ENCODE peak calls at places on chromosomes 5 and 9, in nine cellular contexts. One of them, this sample, is unnamed.

GRCh38 chr9:69157751-69158466 is 16.2 kb upstream of the TJP2 start:
- DNase-seq in neural progenitor cell: no peak
- DNase-seq in astrocyte: peak
- DNase-seq in GM20000: no peak
- DNase-seq in HFFc6: peak
- DNase-seq in RWPE1: peak
- DNase-seq in keratinocyte: no peak
- DNase-seq in nephron progenitor cell: no peak
- DNase-seq in AG09309: no peak
- DNase-seq in this sample: no peak

GRCh38 chr9:95494416-95495371 is 22.1 kb downstream of the PTCH1 start:
- DNase-seq in HFFc6: no peak
- DNase-seq in keratinocyte: no peak
- DNase-seq in nephron progenitor cell: peak
- DNase-seq in RWPE1: peak
- DNase-seq in AG09309: no peak
- DNase-seq in GM20000: peak
- DNase-seq in neural progenitor cell: peak
- DNase-seq in astrocyte: peak
- DNase-seq in this sample: no peak

GRCh38 chr9:14529629-14530028 is 163.6 kb downstream of the ZDHHC21 start:
- DNase-seq in HFFc6: no peak
- DNase-seq in nephron progenitor cell: no peak
- DNase-seq in neural progenitor cell: no peak
- DNase-seq in keratinocyte: no peak
- DNase-seq in GM20000: no peak
- DNase-seq in RWPE1: no peak
- DNase-seq in AG09309: no peak
- DNase-seq in astrocyte: no peak
- DNase-seq in this sample: no peak

GRCh38 chr9:91937727-91938126 is 12.3 kb downstream of the ROR2 start:
- DNase-seq in neural progenitor cell: no peak
- DNase-seq in AG09309: no peak
- DNase-seq in HFFc6: no peak
- DNase-seq in keratinocyte: no peak
- DNase-seq in nephron progenitor cell: no peak
- DNase-seq in RWPE1: no peak
- DNase-seq in astrocyte: no peak
- DNase-seq in GM20000: no peak
- DNase-seq in this sample: no peak

GRCh38 chr5:137954131-137954879 is 65.0 kb downstream of the PKD2L2 start:
- DNase-seq in HFFc6: peak
- DNase-seq in keratinocyte: no peak
- DNase-seq in RWPE1: peak
- DNase-seq in GM20000: no peak
- DNase-seq in astrocyte: peak
- DNase-seq in AG09309: peak
- DNase-seq in nephron progenitor cell: no peak
- DNase-seq in neural progenitor cell: no peak
- DNase-seq in this sample: no peak

GRCh38 chr9:110076894-110077725 is 130.8 kb downstream of the C9orf152 start:
- DNase-seq in keratinocyte: no peak
- DNase-seq in HFFc6: peak
- DNase-seq in RWPE1: peak
- DNase-seq in AG09309: no peak
- DNase-seq in nephron progenitor cell: no peak
- DNase-seq in GM20000: no peak
- DNase-seq in astrocyte: peak
- DNase-seq in neural progenitor cell: no peak
- DNase-seq in this sample: no peak

GRCh38 chr5:79202076-79202475 is 33.9 kb upstream of the JMY start:
- DNase-seq in RWPE1: peak
- DNase-seq in nephron progenitor cell: no peak
- DNase-seq in neural progenitor cell: no peak
- DNase-seq in AG09309: peak
- DNase-seq in HFFc6: peak
- DNase-seq in GM20000: no peak
- DNase-seq in astrocyte: peak
- DNase-seq in keratinocyte: peak
- DNase-seq in this sample: no peak

GRCh38 chr5:173331956-173332479 is 3.8 kb upstream of the STC2 start:
- DNase-seq in AG09309: no peak
- DNase-seq in nephron progenitor cell: peak
- DNase-seq in keratinocyte: peak
- DNase-seq in RWPE1: peak
- DNase-seq in HFFc6: peak
- DNase-seq in astrocyte: peak
- DNase-seq in GM20000: peak
- DNase-seq in neural progenitor cell: peak
- DNase-seq in this sample: peak

GRCh38 chr5:138662599-138662998 is 87.4 kb upstream of the HSPA9 start:
- DNase-seq in GM20000: no peak
- DNase-seq in astrocyte: no peak
- DNase-seq in AG09309: no peak
- DNase-seq in nephron progenitor cell: no peak
- DNase-seq in neural progenitor cell: no peak
- DNase-seq in HFFc6: no peak
- DNase-seq in keratinocyte: no peak
- DNase-seq in RWPE1: no peak
- DNase-seq in this sample: no peak

GRCh38 chr9:18800579-18800978 is 232.4 kb downstream of the SAXO1 start:
- DNase-seq in neural progenitor cell: no peak
- DNase-seq in HFFc6: no peak
- DNase-seq in keratinocyte: no peak
- DNase-seq in AG09309: no peak
- DNase-seq in RWPE1: no peak
- DNase-seq in nephron progenitor cell: no peak
- DNase-seq in GM20000: no peak
- DNase-seq in astrocyte: peak
- DNase-seq in this sample: no peak

GRCh38 chr9:131709741-131710499 is 30.0 kb downstream of the RAPGEF1 start:
- DNase-seq in HFFc6: peak
- DNase-seq in keratinocyte: peak
- DNase-seq in astrocyte: peak
- DNase-seq in RWPE1: peak
- DNase-seq in neural progenitor cell: peak
- DNase-seq in AG09309: peak
- DNase-seq in GM20000: peak
- DNase-seq in nephron progenitor cell: peak
- DNase-seq in this sample: no peak

GRCh38 chr5:151040211-151040747 is 19.9 kb downstream of the GPX3 start:
- DNase-seq in RWPE1: peak
- DNase-seq in neural progenitor cell: no peak
- DNase-seq in keratinocyte: peak
- DNase-seq in GM20000: no peak
- DNase-seq in nephron progenitor cell: no peak
- DNase-seq in HFFc6: peak
- DNase-seq in astrocyte: no peak
- DNase-seq in AG09309: no peak
- DNase-seq in this sample: no peak
- TF ChIP-seq CTCF in RWPE1: no peak
- TF ChIP-seq CTCF in neural progenitor cell: no peak
- TF ChIP-seq CTCF in keratinocyte: no peak
- TF ChIP-seq CTCF in GM20000: no peak
- TF ChIP-seq CTCF in nephron progenitor cell: no peak
- TF ChIP-seq CTCF in HFFc6: peak
- TF ChIP-seq CTCF in astrocyte: no peak
- TF ChIP-seq CTCF in AG09309: no peak
- TF ChIP-seq CTCF in this sample: no peak

DNA sequence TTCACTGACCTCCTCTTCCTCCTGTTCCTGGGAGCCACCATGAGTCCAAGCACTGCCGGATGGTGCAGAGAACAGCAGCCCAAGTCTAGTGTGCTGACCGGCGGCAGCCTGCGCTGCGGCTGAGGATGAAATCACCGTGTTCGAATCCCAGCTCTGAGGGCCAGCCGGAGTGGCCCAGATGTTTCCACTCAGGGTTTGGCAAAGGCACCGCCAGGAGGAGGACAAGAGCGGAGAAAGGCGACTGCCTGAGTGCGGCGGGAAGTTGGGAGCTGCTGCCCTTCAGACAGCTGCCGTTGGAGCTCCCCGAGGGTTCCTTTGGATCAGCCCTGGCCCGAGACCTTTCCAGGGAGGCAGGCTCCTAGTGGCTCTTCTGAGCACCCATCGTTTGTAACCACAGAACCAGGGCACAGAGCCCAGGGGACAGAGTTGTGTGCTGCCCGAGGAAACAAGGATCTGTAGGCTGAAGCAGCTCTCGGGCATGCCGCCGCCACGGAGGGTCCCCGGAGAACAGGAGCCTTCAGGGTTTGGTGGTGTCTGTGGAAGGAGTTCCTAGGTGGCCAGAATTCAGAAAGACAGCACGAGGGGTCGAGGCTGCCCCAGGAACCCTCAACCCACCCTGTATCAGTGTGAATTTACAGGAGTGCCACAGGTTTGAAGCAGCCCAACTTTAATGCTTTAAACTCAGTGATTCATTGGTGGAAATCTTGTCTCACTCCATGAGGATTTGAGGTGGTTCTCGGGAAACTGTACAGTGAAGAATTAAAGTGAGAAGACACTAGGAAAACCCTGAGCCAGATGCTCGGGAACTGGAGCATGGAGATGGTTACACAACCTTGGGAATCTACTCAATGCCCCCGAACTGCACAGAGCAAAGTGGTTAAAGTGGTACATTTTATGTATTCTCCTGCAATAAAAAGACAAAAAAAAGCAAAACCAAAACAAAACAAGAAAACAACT is 115.5 kb upstream of the COL5A1 start:
- DNase-seq in AG09309: no peak
- DNase-seq in HFFc6: peak
- DNase-seq in nephron progenitor cell: no peak
- DNase-seq in GM20000: no peak
- DNase-seq in astrocyte: no peak
- DNase-seq in RWPE1: no peak
- DNase-seq in neural progenitor cell: no peak
- DNase-seq in keratinocyte: no peak
- DNase-seq in this sample: no peak
- TF ChIP-seq CTCF in AG09309: peak
- TF ChIP-seq CTCF in HFFc6: peak
- TF ChIP-seq CTCF in nephron progenitor cell: no peak
- TF ChIP-seq CTCF in GM20000: no peak
- TF ChIP-seq CTCF in astrocyte: no peak
- TF ChIP-seq CTCF in RWPE1: no peak
- TF ChIP-seq CTCF in neural progenitor cell: no peak
- TF ChIP-seq CTCF in keratinocyte: no peak
- TF ChIP-seq CTCF in this sample: no peak

DNA sequence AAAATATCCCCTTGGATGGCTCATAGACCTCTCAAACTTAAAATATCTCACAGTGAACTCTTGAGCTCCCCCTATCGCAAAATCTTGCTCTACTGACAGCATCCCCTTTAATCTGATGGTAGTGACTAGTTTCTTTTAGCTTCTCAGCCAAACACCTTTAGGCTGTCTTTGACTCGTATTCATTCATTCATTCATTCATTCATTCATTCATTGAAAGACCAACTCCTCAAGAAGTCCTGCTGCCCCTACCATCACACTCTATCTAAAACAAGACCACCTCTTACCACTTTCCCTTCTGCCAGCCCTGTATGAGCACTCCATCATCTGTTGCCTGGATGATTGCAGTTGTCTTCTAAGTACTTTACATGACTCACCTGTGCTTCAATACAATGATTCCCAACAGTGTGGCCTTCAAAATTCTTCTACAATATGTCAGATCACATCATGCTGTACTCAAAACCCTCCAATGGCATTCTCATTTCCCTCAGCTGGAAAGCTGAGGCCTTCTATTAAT is 46.8 kb downstream of the ITGA2 start:
- DNase-seq in GM20000: peak
- DNase-seq in keratinocyte: peak
- DNase-seq in HFFc6: peak
- DNase-seq in RWPE1: peak
- DNase-seq in AG09309: no peak
- DNase-seq in astrocyte: peak
- DNase-seq in nephron progenitor cell: no peak
- DNase-seq in neural progenitor cell: peak
- DNase-seq in this sample: no peak
- TF ChIP-seq CTCF in GM20000: peak
- TF ChIP-seq CTCF in keratinocyte: peak
- TF ChIP-seq CTCF in HFFc6: peak
- TF ChIP-seq CTCF in RWPE1: no peak
- TF ChIP-seq CTCF in AG09309: no peak
- TF ChIP-seq CTCF in astrocyte: peak
- TF ChIP-seq CTCF in nephron progenitor cell: peak
- TF ChIP-seq CTCF in neural progenitor cell: peak
- TF ChIP-seq CTCF in this sample: peak

GRCh38 chr5:16589658-16590057 is 27.1 kb downstream of the RETREG1 start:
- DNase-seq in nephron progenitor cell: no peak
- DNase-seq in GM20000: no peak
- DNase-seq in astrocyte: no peak
- DNase-seq in neural progenitor cell: no peak
- DNase-seq in RWPE1: no peak
- DNase-seq in keratinocyte: no peak
- DNase-seq in AG09309: no peak
- DNase-seq in HFFc6: no peak
- DNase-seq in this sample: no peak

GRCh38 chr5:16588434-16589214 is 28.2 kb downstream of the RETREG1 start:
- DNase-seq in HFFc6: no peak
- DNase-seq in nephron progenitor cell: no peak
- DNase-seq in neural progenitor cell: no peak
- DNase-seq in GM20000: no peak
- DNase-seq in astrocyte: no peak
- DNase-seq in keratinocyte: no peak
- DNase-seq in RWPE1: no peak
- DNase-seq in AG09309: no peak
- DNase-seq in this sample: no peak

GRCh38 chr5:16582081-16582480 is 34.7 kb downstream of the RETREG1 start:
- DNase-seq in astrocyte: no peak
- DNase-seq in keratinocyte: no peak
- DNase-seq in nephron progenitor cell: no peak
- DNase-seq in HFFc6: no peak
- DNase-seq in neural progenitor cell: no peak
- DNase-seq in AG09309: no peak
- DNase-seq in GM20000: no peak
- DNase-seq in RWPE1: peak
- DNase-seq in this sample: no peak

GRCh38 chr5:16580382-16580781 is 36.4 kb downstream of the RETREG1 start:
- DNase-seq in HFFc6: no peak
- DNase-seq in keratinocyte: no peak
- DNase-seq in AG09309: no peak
- DNase-seq in RWPE1: no peak
- DNase-seq in neural progenitor cell: no peak
- DNase-seq in GM20000: no peak
- DNase-seq in nephron progenitor cell: no peak
- DNase-seq in astrocyte: no peak
- DNase-seq in this sample: no peak

DNA sequence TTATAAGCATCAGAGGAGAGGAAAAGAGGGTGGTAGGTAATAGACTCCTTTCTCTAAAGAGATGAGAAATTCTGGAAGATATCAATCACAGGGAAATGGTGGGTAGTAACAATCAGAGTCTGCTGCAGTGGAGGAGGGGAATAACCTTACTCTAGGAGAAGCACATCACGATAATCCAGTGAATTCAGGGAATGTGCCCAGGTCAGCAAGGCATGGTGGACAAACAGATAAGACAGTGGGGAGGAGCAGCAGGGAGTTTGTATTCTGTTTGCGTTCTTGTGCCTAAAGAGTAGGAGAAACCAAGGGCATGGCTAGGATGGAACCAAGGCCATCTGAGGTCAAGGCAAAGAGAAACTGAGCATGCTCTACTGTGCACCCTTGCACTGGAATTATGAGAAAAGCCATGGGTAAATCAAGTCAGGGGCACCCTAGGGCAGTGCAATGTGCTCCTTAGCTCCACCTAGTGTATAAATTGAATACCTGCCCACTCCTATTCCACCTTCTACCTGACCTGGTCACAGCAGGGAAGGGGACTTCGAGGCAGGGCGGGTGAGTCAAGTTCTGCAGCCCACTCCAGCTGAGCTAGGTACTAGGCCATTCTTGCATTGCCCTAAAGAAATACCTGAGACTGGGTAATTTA is 31.6 kb downstream of the RETREG1 start:
- DNase-seq in astrocyte: no peak
- DNase-seq in keratinocyte: no peak
- DNase-seq in GM20000: peak
- DNase-seq in HFFc6: no peak
- DNase-seq in RWPE1: peak
- DNase-seq in AG09309: no peak
- DNase-seq in neural progenitor cell: no peak
- DNase-seq in nephron progenitor cell: no peak
- DNase-seq in this sample: no peak
- TF ChIP-seq CTCF in astrocyte: peak
- TF ChIP-seq CTCF in keratinocyte: peak
- TF ChIP-seq CTCF in GM20000: peak
- TF ChIP-seq CTCF in HFFc6: peak
- TF ChIP-seq CTCF in RWPE1: peak
- TF ChIP-seq CTCF in AG09309: no peak
- TF ChIP-seq CTCF in neural progenitor cell: peak
- TF ChIP-seq CTCF in nephron progenitor cell: no peak
- TF ChIP-seq CTCF in this sample: peak